ENCODE peak calls at places on chromosome 17, in nine cellular contexts. Q is IMR-90, G is uterus, M is ovary, T is HepG2, O is transverse colon, S is HCT116, J is body of pancreas, N is lower leg skin. A is an unnamed sample.

GRCh38 chr17:15279011-15279477 is 13.9 kb upstream of the PMP22 start:
- DNase-seq in Q (peak), G (no peak), S (no peak), O (no peak), T (no peak), J (no peak), N (no peak), M (no peak), A (no peak)

GRCh38 chr17:68684860-68685493 is 83.8 kb upstream of the FAM20A start:
- DNase-seq in O (no peak), N (peak), G (no peak), M (no peak), J (no peak), S (no peak), Q (no peak), T (no peak), A (no peak)

GRCh38 chr17:73911726-73912359 is 267.6 kb upstream of the SDK2 start:
- DNase-seq in J (no peak), O (no peak), N (no peak), T (no peak), S (no peak), M (no peak), Q (no peak), G (no peak), A (no peak)

GRCh38 chr17:49853470-49854015 is 5.7 kb upstream of the TAC4 start:
- DNase-seq in S (no peak), N (no peak), M (no peak), T (no peak), G (no peak), Q (no peak), J (no peak), O (no peak), A (peak)

GRCh38 chr17:63275968-63276349 is 170.1 kb downstream of the CYB561 start:
- DNase-seq in T (no peak), J (no peak), Q (no peak), G (no peak), M (no peak), S (no peak), N (no peak), O (no peak), A (no peak)

GRCh38 chr17:65268832-65269231 is 131.7 kb downstream of the RGS9 start:
- DNase-seq in N (no peak), J (no peak), Q (peak), S (no peak), O (no peak), T (no peak), M (no peak), G (no peak), A (no peak)

GRCh38 chr17:9239260-9239820 is 218.0 kb downstream of the NTN1 start:
- DNase-seq in S (no peak), G (no peak), T (no peak), O (peak), N (no peak), M (peak), Q (no peak), J (peak), A (no peak)

GRCh38 chr17:1002412-1002753 is 5.5 kb downstream of the TIMM22 start:
- DNase-seq in T (no peak), G (no peak), S (no peak), O (no peak), Q (peak), N (no peak), M (no peak), J (no peak), A (no peak)

GRCh38 chr17:266701-267656 is 85.5 kb upstream of the DOC2B start:
- DNase-seq in S (no peak), T (no peak), N (no peak), G (peak), Q (no peak), O (peak), M (peak), J (peak), A (peak)

GRCh38 chr17:51351090-51351489 is 90.7 kb downstream of the UTP18 start:
- DNase-seq in M (no peak), Q (no peak), N (no peak), O (no peak), T (no peak), J (no peak), G (no peak), S (no peak), A (no peak)

GRCh38 chr17:3683054-3683511 is 12.9 kb downstream of the P2RX5 start:
- DNase-seq in M (no peak), G (no peak), S (peak), N (no peak), O (peak), T (peak), J (no peak), Q (no peak), A (no peak)

GRCh38 chr17:66275651-66276050 is 26.8 kb upstream of the PRKCA start:
- DNase-seq in G (no peak), M (no peak), O (no peak), Q (peak), S (peak), N (no peak), T (peak), J (no peak), A (no peak)

DNA sequence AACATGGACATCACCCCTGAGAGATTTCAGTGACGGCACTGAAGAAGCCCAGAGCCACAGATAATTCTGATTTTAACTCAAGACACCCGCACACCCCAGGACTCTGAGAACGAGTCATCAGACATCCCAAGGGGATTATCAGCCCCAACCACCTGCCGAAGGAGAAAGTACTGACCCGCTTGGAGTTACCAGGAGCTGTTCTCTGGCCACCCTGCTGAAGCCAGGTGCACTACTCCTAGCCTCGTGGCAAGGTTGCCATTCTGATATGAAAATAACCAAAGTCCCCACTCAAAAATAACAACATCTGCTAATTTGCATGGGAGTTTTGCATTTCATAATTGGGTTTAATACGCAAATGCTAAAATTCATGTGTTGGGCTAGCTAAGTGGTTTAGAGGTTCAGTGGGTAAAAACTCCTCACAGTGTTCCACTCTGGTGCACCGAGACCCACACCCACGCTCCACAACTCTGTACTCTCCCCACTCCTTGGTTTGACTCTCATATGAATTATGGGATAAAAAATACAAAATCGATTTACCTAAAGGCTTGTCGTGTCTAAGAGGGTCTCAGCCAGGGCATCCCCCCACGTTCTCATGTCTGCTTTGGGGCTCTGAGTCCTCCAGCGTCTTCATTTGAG is 143.0 kb upstream of the NOL11 start:
- DNase-seq in Q (no peak), J (no peak), M (no peak), S (no peak), O (no peak), G (no peak), T (no peak), N (no peak), A (no peak)
- TF ChIP-seq POLR2A in Q (no peak), J (no peak), M (no peak), S (no peak), O (no peak), G (no peak), T (no peak), N (no peak), A (no peak)

GRCh38 chr17:5283531-5284315 is 1.6 kb downstream of the RABEP1 start:
- DNase-seq in T (no peak), N (no peak), Q (peak), G (no peak), J (no peak), O (no peak), S (no peak), M (no peak), A (no peak)
- H3K4me3 ChIP-seq in T (peak), N (no peak), Q (peak), G (no peak), J (no peak), O (no peak), S (peak), M (no peak), A (no peak)

GRCh38 chr17:17641621-17642409 is 39.4 kb upstream of the RAI1 start:
- DNase-seq in S (peak), M (peak), N (peak), G (peak), J (peak), Q (peak), T (peak), O (peak), A (peak)
- TF ChIP-seq POLR2A in S (no peak), M (no peak), N (no peak), G (no peak), J (no peak), Q (no peak), T (no peak), O (no peak), A (no peak)

DNA sequence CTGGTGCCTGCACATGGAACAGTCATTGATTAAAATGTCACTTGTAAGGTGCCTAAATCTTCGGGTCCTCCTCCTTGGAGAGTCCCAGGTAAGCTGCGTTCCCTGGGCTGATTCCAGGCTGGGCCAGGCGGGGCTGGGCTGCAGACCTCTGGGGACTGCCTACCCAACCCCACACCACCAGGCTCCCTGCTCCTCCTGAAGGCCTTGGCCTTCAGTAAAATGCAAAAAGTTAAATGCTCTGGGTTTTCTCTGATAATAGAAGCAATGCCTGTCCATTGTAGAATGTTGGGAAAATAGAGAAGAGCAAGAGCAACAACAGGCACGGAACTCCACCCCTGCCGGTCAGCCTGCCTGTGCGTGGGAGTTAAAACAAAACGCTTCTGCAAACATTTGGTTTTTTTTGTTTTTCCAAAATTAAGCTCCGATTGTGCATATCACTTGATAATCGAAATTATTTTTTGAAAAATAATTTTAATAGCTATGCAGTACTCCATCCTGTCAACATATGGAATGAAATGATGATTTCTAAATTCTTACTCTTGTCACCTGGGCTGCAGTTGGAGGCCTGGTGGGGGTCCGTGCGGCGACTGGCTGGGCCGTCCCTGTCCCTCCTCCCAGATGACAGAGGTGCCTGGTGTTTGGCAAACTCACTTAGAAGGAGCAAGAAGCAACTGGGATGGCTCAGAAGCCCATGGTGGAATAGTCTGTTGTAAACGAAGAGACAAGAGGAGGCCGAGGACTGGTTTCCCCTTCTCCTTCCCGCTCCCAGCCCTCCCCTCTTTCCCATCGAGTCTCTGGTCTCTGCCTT is 364.1 kb downstream of the SEC14L1 start:
- DNase-seq in N (no peak), G (peak), O (no peak), J (no peak), M (no peak), Q (no peak), S (no peak), T (no peak), A (no peak)
- H3K4me3 ChIP-seq in N (no peak), G (no peak), O (no peak), J (no peak), M (no peak), Q (no peak), S (no peak), T (no peak), A (no peak)

DNA sequence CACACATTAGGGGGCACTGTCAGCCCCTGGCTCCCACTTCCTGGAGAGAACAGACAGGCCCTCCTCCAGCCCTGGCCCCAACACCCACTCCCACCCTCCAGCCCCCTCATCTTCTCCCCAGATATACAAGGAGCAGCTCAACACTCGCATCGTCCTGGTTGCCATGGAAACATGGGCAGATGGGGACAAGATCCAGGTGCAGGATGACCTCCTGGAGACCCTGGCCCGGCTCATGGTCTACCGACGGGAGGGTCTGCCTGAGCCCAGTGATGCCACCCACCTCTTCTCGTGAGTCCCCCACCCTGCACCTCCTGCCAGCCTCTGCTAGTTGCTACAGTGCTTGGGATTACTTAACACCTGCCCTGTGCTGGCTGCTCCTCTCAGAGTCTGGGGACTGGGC is 14.4 kb downstream of the ADAM11 start:
- DNase-seq in M (no peak), Q (no peak), O (no peak), T (no peak), N (no peak), J (no peak), G (no peak), S (no peak), A (no peak)
- TF ChIP-seq POLR2A in M (no peak), Q (no peak), O (no peak), T (no peak), N (no peak), J (no peak), G (no peak), S (no peak), A (no peak)

GRCh38 chr17:48589060-48589830 is 796 bp downstream of the HOXB3 start:
- DNase-seq in Q (peak), S (no peak), O (no peak), N (no peak), T (no peak), G (no peak), J (no peak), M (no peak), A (no peak)

GRCh38 chr17:48589831-48590602 is at the start of gene HOXB3:
- DNase-seq in T (no peak), M (no peak), Q (peak), O (no peak), S (no peak), N (no peak), G (peak), J (no peak), A (no peak)

GRCh38 chr17:48587276-48588073 is 2.6 kb downstream of the HOXB3 start:
- DNase-seq in N (no peak), S (no peak), G (no peak), J (no peak), O (no peak), M (no peak), Q (peak), T (no peak), A (no peak)

GRCh38 chr17:48588074-48588415 is 2.0 kb downstream of the HOXB3 start:
- DNase-seq in G (no peak), O (no peak), J (no peak), N (no peak), S (no peak), M (no peak), Q (no peak), T (no peak), A (no peak)

DNA sequence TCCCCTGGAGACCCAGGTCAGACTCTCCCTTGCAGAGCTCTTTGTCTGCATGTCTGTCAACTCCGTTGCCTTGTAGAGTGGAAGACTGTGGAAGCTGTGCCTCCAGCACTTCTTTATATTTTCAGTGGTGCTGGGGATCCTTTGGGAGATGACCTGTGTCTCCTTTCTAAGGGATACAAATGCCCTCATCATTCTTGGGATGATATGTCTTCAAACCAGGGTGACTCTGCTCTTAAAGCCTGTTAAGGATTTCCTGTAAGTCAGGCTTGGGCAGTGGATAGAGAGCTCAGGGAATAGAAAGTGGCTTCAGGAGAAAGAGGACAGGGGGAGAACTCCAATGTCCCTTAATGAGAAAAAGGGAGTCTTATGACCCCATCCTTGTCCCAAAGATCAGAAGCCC is 1.5 kb downstream of the HOXB3 start:
- DNase-seq in J (no peak), M (no peak), G (no peak), O (no peak), N (no peak), S (no peak), T (no peak), Q (peak), A (no peak)
- H3K4me3 ChIP-seq in J (no peak), M (no peak), G (no peak), O (peak), N (no peak), S (no peak), T (no peak), Q (peak), A (no peak)

GRCh38 chr17:82065638-82066303 is at the start of gene DUS1L:
- DNase-seq in S (no peak), M (peak), G (peak), T (no peak), Q (peak), O (peak), N (no peak), J (peak), A (peak)
- TF ChIP-seq POLR2A in S (peak), M (no peak), G (peak), T (no peak), Q (no peak), O (no peak), N (no peak), J (peak), A (peak)

DNA sequence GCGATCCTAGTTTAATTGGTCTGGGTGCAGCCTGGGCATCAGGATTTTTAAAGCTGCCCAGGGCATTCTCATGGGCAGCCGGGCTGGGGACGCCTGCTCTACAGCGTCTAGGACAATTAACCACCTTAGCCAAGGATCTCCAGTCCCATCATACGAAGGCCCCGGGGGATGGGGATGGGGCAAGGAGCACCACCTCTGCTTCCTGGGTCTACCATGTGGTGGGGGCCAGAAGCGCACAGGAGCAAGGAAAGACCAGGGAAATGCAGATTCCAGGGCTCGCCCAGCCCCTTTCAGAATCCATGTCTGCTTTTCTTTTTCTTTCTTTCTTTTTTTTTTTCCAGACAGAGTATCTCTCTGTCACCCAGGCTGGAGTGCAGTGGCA is 29.3 kb downstream of the TBC1D16 start:
- DNase-seq in O (no peak), Q (no peak), T (no peak), G (no peak), J (no peak), M (no peak), S (no peak), N (no peak), A (no peak)
- H3K4me3 ChIP-seq in O (no peak), Q (no peak), T (no peak), G (no peak), J (no peak), M (no peak), S (no peak), N (no peak), A (no peak)

DNA sequence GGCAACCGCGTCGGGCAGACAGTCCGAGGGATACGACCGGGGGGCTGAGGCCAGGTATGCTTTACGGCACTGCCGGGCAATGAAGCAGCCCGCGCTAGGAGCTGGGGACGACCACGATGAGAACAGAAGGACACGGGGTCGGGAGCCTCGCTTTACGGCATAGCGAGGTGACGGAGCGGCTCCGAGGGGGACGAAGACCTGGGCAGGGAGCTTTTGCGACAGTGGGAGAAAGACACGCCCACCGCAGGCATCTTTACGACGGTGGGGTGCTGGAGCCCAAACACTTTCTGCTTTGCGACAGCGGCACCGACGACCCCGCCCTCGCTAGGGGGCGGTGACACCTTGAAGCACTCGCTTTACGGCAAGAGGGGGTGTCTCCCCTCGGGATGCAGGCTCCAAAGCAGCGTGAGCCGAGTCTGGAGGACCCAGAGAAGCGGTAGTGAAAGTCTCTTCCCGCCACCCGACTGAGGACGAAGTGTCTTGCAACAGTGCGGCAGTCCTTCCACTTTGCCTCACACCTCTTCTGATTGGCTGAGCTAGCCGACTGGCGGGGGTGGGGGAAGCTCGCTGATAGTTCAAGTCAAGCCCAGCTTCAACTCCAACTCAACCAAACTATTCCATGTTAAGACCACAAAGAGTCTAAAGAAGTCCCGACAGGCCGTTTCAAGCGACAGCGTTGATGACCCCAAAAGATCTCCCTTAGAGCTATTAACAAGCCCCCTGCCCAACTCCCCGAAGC is 394 bp upstream of the NEURL4 start:
- DNase-seq in Q (peak), S (peak), O (peak), T (peak), J (peak), M (peak), G (peak), N (peak), A (peak)
- TF ChIP-seq POLR2A in Q (no peak), S (peak), O (peak), T (peak), J (peak), M (peak), G (peak), N (no peak), A (no peak)

DNA sequence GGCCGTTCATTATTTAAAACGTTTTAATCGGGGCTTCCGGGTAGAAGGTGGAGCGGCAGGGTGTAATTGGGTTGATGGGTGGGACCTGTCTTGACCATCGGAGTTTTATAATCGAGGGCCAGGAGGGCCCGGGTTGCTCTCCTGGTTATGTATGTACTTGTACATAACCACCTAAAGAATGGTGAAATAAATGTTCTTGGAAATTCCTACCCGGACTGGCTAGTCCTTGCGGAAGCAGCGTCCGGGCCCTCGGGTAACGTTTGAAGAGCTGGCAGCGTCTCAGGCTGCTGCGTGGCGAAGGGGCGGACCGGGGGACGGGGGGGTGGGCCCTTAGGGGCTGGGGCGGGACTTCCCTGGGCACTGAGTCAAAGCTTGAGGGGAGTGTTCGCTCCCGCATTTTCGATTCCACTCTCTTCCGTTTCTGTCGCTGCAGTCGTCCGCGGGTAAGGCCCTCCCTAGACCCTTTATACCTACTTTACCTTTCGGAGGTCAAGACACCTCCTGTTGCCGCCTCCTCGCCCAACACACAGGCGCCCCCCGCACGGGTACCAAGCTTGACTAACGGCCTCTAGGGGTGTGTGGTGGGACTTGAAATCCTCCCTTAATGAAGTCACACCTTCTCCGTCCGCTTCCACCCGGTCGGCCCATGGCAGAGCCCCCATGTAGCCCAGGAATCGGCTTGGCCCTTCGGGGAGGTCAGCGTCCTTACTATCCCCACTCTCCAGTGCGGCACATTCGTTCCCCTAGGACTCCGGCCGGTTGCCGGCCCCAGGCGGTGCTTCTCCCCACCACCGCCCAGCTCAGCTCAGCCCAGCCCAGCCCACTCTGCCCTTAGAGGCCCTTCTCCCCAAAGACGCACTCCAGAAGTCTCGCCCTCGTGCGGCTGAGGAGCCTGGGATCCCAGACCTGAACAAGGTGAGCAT is at the start of gene TMEM106A:
- DNase-seq in Q (peak), S (peak), N (peak), T (peak), J (peak), M (peak), O (peak), G (peak), A (peak)
- H3K4me3 ChIP-seq in Q (peak), S (peak), N (peak), T (peak), J (peak), M (peak), O (peak), G (peak), A (peak)

A was measured in heart left ventricle.